ENCODE peak calls at places on chromosomes 5 and 9, in eight cellular contexts. R is heart left ventricle, P is stomach, H is IMR-90, I is HepG2, K is HCT116, N is uterus, O is transverse colon. B is an unnamed sample.

GRCh38 chr9:2427016-2427891 is 194.3 kb upstream of the VLDLR start:
- DNase-seq in R (no peak), P (peak; percentile 70), H (no peak), I (no peak), K (no peak), N (no peak), O (no peak), B (peak; percentile 28)

GRCh38 chr5:14250094-14250777 is 107.1 kb downstream of the TRIO start:
- DNase-seq in R (peak; percentile 70), P (no peak), H (peak; percentile 86), I (peak; percentile 19), K (no peak), N (peak; percentile 79), O (peak; percentile 52), B (peak; percentile 94)

GRCh38 chr5:7991125-7991821 is 122.3 kb downstream of the MTRR start:
- DNase-seq in R (no peak), P (no peak), H (no peak), I (no peak), K (no peak), N (no peak), O (no peak), B (no peak)

GRCh38 chr9:29290519-29290918 is 1717.2 kb upstream of the C9orf72 start:
- DNase-seq in R (no peak), P (no peak), H (no peak), I (no peak), K (no peak), N (no peak), O (no peak), B (no peak)

GRCh38 chr9:4137755-4138154 is 162.1 kb downstream of the GLIS3 start:
- DNase-seq in R (no peak), P (no peak), H (peak; percentile 87), I (no peak), K (no peak), N (no peak), O (no peak), B (no peak)

GRCh38 chr5:88813805-88814584 is 69.0 kb downstream of the MEF2C start:
- DNase-seq in R (no peak), P (no peak), H (no peak), I (no peak), K (no peak), N (no peak), O (no peak), B (no peak)

GRCh38 chr5:136985785-136986475 is 513.2 kb downstream of the SPOCK1 start:
- DNase-seq in R (no peak), P (no peak), H (no peak), I (no peak), K (no peak), N (no peak), O (no peak), B (no peak)

GRCh38 chr5:58458851-58459275 is 1.0 kb downstream of the PLK2 start:
- DNase-seq in R (no peak), P (no peak), H (no peak), I (peak; percentile 43), K (peak; percentile 55), N (no peak), O (no peak), B (no peak)

GRCh38 chr9:92808726-92809451 is 44.3 kb upstream of the BICD2 start:
- DNase-seq in R (peak; percentile 64), P (peak; percentile 70), H (peak; percentile 73), I (peak; percentile 17), K (peak; percentile 68), N (peak; percentile 67), O (peak; percentile 65), B (peak; percentile 64)

GRCh38 chr9:98087420-98088354 is 31.2 kb downstream of the NANS start:
- DNase-seq in R (peak; percentile 39), P (peak; percentile 59), H (peak; percentile 20), I (no peak), K (no peak), N (peak; percentile 22), O (peak; percentile 22), B (no peak)

GRCh38 chr9:69637801-69638200 is 34.4 kb downstream of the APBA1 start:
- DNase-seq in R (no peak), P (no peak), H (peak; percentile 72), I (no peak), K (no peak), N (no peak), O (no peak), B (no peak)

GRCh38 chr9:4016789-4017188 is 283.1 kb downstream of the GLIS3 start:
- DNase-seq in R (no peak), P (no peak), H (no peak), I (no peak), K (no peak), N (no peak), O (no peak), B (no peak)

GRCh38 chr5:151082976-151083651 is 2.3 kb upstream of the TNIP1 start:
- DNase-seq in R (no peak), P (peak; percentile 69), H (peak; percentile 36), I (no peak), K (no peak), N (no peak), O (peak; percentile 83), B (no peak)

GRCh38 chr5:168537176-168537575 is 8.1 kb downstream of the FBLL1 start:
- DNase-seq in R (no peak), P (no peak), H (no peak), I (no peak), K (no peak), N (no peak), O (no peak), B (no peak)

GRCh38 chr5:78211052-78211451 is 83.4 kb downstream of the AP3B1 start:
- DNase-seq in R (no peak), P (no peak), H (no peak), I (no peak), K (no peak), N (no peak), O (no peak), B (no peak)

GRCh38 chr5:125972706-125973105 is 450.5 kb upstream of the GRAMD2B start:
- DNase-seq in R (no peak), P (no peak), H (no peak), I (no peak), K (no peak), N (no peak), O (no peak), B (no peak)
- H3K27me3 ChIP-seq in R (no peaks in the 10 kb centered on the region), P (no peaks in the 10 kb centered on the region), H (no peaks in the 10 kb centered on the region), I (no peaks in the 10 kb centered on the region), K (no peaks in the 10 kb centered on the region), N (no peaks in the 10 kb centered on the region), O (no peaks in the 10 kb centered on the region), B (no peaks in the 10 kb centered on the region)

DNA sequence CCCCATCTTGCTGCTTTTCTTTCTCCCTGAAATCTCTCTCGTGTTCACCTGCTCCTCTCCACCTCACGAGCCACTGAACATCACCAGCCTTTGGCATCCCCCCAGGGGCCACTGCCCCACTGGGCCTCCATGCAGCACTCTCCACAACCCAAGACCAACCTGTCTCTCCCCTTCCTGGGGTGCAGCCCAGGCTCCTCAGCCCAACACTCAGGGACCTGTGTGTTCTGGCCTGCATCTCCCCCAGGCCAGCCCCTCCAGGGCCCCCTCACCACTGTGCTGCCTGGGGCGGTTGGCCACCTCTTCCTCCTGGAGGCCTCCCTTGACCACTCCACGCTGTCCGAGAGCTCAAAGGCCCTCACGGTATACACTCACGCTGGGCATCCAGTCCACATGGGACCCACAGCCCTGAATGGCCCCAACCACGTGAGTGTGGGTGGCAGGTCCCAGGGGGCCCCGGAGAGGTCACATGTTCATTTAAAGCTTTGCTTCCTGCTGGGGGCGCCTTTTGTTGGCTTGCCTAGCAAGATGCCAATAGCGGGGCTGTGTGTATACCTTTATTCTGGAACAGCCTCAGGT is 453 bp upstream of the DOK3 start:
- DNase-seq in R (no peak), P (no peak), H (no peak), I (no peak), K (no peak), N (no peak), O (no peak), B (no peak)
- TF ChIP-seq POLR2A in R (no peak), P (no peak), H (no peak), I (no peak), K (no peak), N (no peak), O (no peak), B (no peak)

DNA sequence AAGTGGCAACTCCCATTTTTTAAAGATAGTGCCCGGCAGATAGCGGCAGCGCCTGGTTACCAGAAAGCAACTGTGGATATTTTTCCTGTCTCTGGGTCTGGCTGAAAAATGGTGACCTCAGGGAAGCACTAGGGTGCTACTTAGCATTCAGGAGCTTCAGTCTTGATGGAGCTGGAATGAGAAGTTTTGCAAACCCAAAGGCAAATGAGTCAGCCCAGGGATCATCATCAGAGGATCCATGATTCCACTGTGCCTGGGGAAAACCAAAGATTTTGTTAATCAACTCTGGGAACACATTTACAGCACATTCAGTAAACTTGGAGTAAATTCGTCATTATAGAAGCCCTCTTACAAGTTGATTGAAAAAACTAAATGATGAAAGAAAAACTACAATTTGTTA is 26.7 kb downstream of the F2R start:
- DNase-seq in R (no peak), P (no peak), H (peak; percentile 78), I (no peak), K (no peak), N (no peak), O (no peak), B (no peak)
- H3K4me1 ChIP-seq in R (no peaks in the 10 kb centered on the region), P (no peaks in the 10 kb centered on the region), H (peaks cover 7% of the 10 kb centered on the region), I (peaks cover 18% of the 10 kb centered on the region), K (peaks cover 34% of the 10 kb centered on the region), N (no peaks in the 10 kb centered on the region), O (no peaks in the 10 kb centered on the region), B (peaks cover 11% of the 10 kb centered on the region)

GRCh38 chr5:38259062-38259857 is 901 bp downstream of the EGFLAM start:
- DNase-seq in R (no peak), P (no peak), H (no peak), I (no peak), K (no peak), N (no peak), O (no peak), B (no peak)

GRCh38 chr5:38258037-38258318 is 381 bp upstream of the EGFLAM start:
- DNase-seq in R (no peak), P (no peak), H (no peak), I (no peak), K (no peak), N (no peak), O (no peak), B (no peak)

GRCh38 chr5:38258319-38259061 is at the start of gene EGFLAM:
- DNase-seq in R (peak; percentile 57), P (no peak), H (no peak), I (no peak), K (no peak), N (peak; percentile 17), O (no peak), B (peak; percentile 8)

GRCh38 chr5:38253759-38254158 is 4.6 kb upstream of the EGFLAM start:
- DNase-seq in R (no peak), P (no peak), H (no peak), I (no peak), K (no peak), N (no peak), O (no peak), B (no peak)

DNA sequence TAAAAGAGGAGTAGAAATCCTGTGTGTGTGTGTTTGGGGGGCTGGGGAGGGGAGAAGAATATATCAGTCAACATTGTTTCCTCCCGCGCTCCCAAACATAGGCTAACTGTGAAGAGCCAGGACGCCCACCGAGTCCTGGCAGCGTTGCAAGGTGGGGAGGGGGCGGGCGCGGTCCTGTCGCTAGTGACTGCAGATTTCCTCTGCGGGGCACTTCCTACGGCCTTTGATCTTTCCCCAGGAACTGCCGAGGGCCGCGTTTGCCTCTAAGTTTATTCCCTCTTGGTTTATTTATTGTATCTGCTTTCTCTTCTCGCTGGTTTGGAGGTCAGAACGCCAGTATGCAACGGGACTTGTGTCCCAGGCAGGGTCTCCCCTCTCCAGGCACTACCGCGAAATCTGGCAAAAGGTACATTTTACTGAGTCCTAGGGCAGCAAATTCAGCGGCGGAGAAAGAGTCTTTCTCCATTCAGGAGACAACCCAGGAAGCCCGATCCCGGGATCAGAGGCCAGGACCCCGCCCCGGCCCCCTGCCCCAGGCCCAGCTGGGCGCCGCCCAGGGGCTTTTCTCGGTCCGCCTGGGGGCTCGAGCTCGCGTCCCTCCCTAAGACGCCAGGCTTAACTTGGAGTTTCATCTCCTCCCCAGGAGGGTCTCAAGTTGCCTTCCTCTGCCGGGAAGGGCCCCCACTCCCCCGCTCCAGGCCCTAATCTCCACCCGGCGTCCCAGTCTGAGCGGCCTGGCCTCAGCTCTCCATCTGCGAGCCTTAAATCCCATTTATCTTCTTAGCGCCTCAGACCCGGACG is 923 bp upstream of the EGFLAM start:
- DNase-seq in R (no peak), P (no peak), H (no peak), I (no peak), K (no peak), N (no peak), O (no peak), B (no peak)
- H3K27me3 ChIP-seq in R (peaks cover 10% of the 10 kb centered on the region), P (peaks cover 14% of the 10 kb centered on the region), H (peaks cover 49% of the 10 kb centered on the region), I (peaks cover 6% of the 10 kb centered on the region), K (peaks cover 28% of the 10 kb centered on the region), N (no peaks in the 10 kb centered on the region), O (peaks cover 62% of the 10 kb centered on the region), B (peaks cover 11% of the 10 kb centered on the region)